ENCODE peak calls at places on chromosomes 5 and 9, in four cellular contexts. B, Q, Z and D are unnamed samples.

GRCh38 chr9:128428644-128429504 is 8.2 kb downstream of the CERCAM start:
- DNase-seq in B (no peak), Q (no peak), Z (no peak), D (peak; percentile 88)

GRCh38 chr9:89919171-89919681 is 314.4 kb downstream of the GADD45G start:
- DNase-seq in B (peak; percentile 12), Q (peak; percentile 6), Z (peak; percentile 49), D (peak; percentile 7)

GRCh38 chr5:140108093-140109049 is 5.5 kb upstream of the PURA start:
- DNase-seq in B (no peak), Q (no peak), Z (no peak), D (peak; percentile 54)

GRCh38 chr9:20117985-20118384 is 329.1 kb upstream of the SLC24A2 start:
- DNase-seq in B (no peak), Q (no peak), Z (no peak), D (no peak)

GRCh38 chr5:151449288-151449687 is 1.9 kb downstream of the SLC36A1 start:
- DNase-seq in B (no peak), Q (no peak), Z (no peak), D (no peak)

GRCh38 chr9:16106211-16106610 is 553.4 kb downstream of the CCDC171 start:
- DNase-seq in B (no peak), Q (no peak), Z (no peak), D (no peak)

GRCh38 chr5:129459485-129460120 is 495 bp upstream of the ADAMTS19 start:
- DNase-seq in B (no peak), Q (no peak), Z (no peak), D (no peak)

GRCh38 chr5:143887302-143887638 is 75.3 kb downstream of the HMHB1 start:
- DNase-seq in B (no peak), Q (no peak), Z (no peak), D (no peak)

GRCh38 chr9:135077497-135078200 is 9.8 kb upstream of the OLFM1 start:
- DNase-seq in B (no peak), Q (no peak), Z (no peak), D (peak; percentile 31)

GRCh38 chr9:127783111-127783621 is 2.7 kb upstream of the CDK9 start:
- DNase-seq in B (peak; percentile 73), Q (no peak), Z (no peak), D (no peak)

GRCh38 chr9:19464764-19465570 is 56.2 kb downstream of the ACER2 start:
- DNase-seq in B (no peak), Q (peak; percentile 73), Z (peak; percentile 51), D (peak; percentile 83)

GRCh38 chr5:657570-657969 is 35.6 kb downstream of the TPPP start:
- DNase-seq in B (no peak), Q (no peak), Z (no peak), D (peak; percentile 88)

GRCh38 chr5:1815071-1815786 is 14.0 kb downstream of the NDUFS6 start:
- DNase-seq in B (no peak), Q (no peak), Z (no peak), D (no peak)

GRCh38 chr5:5683174-5683573 is 260.7 kb downstream of the ICE1 start:
- DNase-seq in B (no peak), Q (no peak), Z (no peak), D (no peak)

GRCh38 chr9:72650206-72650605 is 128.8 kb downstream of the TMC1 start:
- DNase-seq in B (no peak), Q (no peak), Z (no peak), D (no peak)

GRCh38 chr5:42059778-42060464 is 134.8 kb downstream of the FBXO4 start:
- DNase-seq in B (no peak), Q (no peak), Z (no peak), D (no peak)

GRCh38 chr5:93364386-93364785 is 216.6 kb downstream of the NR2F1-AS1 start:
- DNase-seq in B (no peak), Q (no peak), Z (no peak), D (no peak)

GRCh38 chr5:35233601-35234000 is 3.3 kb upstream of the PRLR start:
- DNase-seq in B (no peak), Q (no peak), Z (no peak), D (no peak)

GRCh38 chr9:93646640-93647178 is 70.3 kb downstream of the PHF2 start:
- DNase-seq in B (no peak), Q (no peak), Z (no peak), D (no peak)

DNA sequence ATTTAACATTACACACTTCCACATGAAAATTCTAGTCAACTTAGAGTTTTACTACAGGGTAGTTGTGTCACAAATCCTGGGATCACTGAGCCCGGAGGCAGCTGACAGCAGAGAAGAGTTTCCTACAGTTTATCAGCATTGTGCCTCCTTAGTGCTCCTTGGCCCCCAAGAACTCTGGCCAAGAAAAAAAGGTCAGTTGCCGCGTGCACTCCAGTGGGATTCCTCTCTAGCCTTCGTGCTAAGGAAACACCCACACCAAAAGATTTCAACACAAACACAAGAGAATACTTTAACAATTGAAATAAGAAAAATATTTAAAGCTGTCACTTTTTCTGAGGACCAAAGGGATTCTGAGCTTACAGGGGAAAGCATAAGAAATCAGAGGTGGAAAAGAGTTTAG is 606.6 kb downstream of the RAB3C start:
- DNase-seq in B (no peak), Q (no peak), Z (no peak), D (no peak)
- TF ChIP-seq BRCA1 in B (no peak), Q (no peak), Z (no peak), D (no peak)

DNA sequence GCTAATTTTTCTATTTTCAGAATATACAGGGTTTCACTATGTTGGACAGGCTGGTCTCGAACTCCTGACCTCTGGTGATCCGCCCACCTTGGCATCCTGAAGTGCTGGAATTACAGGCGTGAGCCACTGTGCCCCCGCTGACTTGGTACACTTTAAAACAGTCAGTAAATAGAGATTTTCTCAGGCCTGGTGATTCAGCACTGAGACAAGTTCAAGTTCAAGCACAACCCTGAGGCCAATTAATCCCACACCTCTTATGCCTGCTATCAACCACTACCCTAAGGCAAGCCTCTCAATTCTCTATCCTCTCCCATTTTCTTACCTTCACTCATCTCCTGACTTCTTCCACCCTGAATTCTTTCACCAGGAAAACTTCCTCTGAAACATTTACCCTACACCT is 18.9 kb downstream of the MUSK start:
- DNase-seq in B (no peak), Q (no peak), Z (no peak), D (no peak)
- TF ChIP-seq BRCA1 in B (no peak), Q (no peak), Z (no peak), D (no peak)

GRCh38 chr5:127741412-127741811 is 38.2 kb downstream of the CCDC192 start:
- DNase-seq in B (no peak), Q (no peak), Z (no peak), D (no peak)

GRCh38 chr5:127746756-127747155 is 43.6 kb downstream of the CCDC192 start:
- DNase-seq in B (no peak), Q (no peak), Z (no peak), D (no peak)
- TF ChIP-seq BRCA1 in B (no peak), Q (no peak), Z (no peak), D (no peak)

GRCh38 chr9:125639057-125639456 is 68.0 kb downstream of the MAPKAP1 start:
- DNase-seq in B (no peak), Q (no peak), Z (no peak), D (no peak)

GRCh38 chr9:125635888-125636287 is 71.1 kb downstream of the MAPKAP1 start:
- DNase-seq in B (no peak), Q (peak; percentile 12), Z (no peak), D (no peak)

GRCh38 chr9:125638239-125638638 is 68.8 kb downstream of the MAPKAP1 start:
- DNase-seq in B (no peak), Q (no peak), Z (no peak), D (no peak)

GRCh38 chr9:125637264-125637663 is 69.7 kb downstream of the MAPKAP1 start:
- DNase-seq in B (no peak), Q (no peak), Z (no peak), D (no peak)

GRCh38 chr9:125638646-125639045 is 68.4 kb downstream of the MAPKAP1 start:
- DNase-seq in B (no peak), Q (no peak), Z (no peak), D (no peak)
- TF ChIP-seq BRCA1 in B (no peak), Q (no peak), Z (no peak), D (no peak)

GRCh38 chr5:82255844-82256243 is 22.3 kb downstream of the RPS23 start:
- DNase-seq in B (no peak), Q (no peak), Z (no peak), D (no peak)

GRCh38 chr5:82257729-82258128 is 20.4 kb downstream of the RPS23 start:
- DNase-seq in B (no peak), Q (no peak), Z (no peak), D (no peak)

GRCh38 chr5:82265052-82265451 is 13.1 kb downstream of the RPS23 start:
- DNase-seq in B (no peak), Q (no peak), Z (no peak), D (no peak)

GRCh38 chr5:82257247-82257646 is 20.9 kb downstream of the RPS23 start:
- DNase-seq in B (no peak), Q (no peak), Z (no peak), D (no peak)

GRCh38 chr5:82259172-82259800 is 18.9 kb downstream of the RPS23 start:
- DNase-seq in B (no peak), Q (no peak), Z (no peak), D (no peak)
- TF ChIP-seq BRCA1 in B (no peak), Q (no peak), Z (no peak), D (no peak)

GRCh38 chr5:12017037-12017436 is 112.8 kb upstream of the CTNND2 start:
- DNase-seq in B (no peak), Q (no peak), Z (no peak), D (no peak)
- TF ChIP-seq BRCA1 in B (no peak), Q (no peak), Z (no peak), D (no peak)

DNA sequence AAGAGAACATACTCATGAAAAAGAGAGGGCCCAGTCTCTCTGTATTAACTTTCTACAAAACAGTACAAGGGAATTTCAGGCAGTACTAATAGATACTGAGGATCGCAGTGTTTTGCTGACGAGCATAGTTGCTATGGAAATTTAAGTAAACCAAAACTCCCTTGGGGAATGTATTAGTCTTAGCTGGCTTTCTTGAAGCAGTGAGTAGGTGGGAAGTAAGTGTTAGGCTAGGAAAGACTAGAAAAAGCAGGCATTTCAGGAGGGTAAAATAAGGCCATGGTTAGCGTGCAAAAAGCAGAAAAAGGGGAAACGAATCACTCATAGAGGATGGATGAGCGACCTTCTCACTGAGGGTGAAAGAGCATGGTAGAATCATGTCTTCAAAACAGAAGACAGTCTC is 84.3 kb upstream of the ACTBL2 start:
- DNase-seq in B (no peak), Q (no peak), Z (no peak), D (no peak)
- TF ChIP-seq BRCA1 in B (no peak), Q (no peak), Z (no peak), D (no peak)

DNA sequence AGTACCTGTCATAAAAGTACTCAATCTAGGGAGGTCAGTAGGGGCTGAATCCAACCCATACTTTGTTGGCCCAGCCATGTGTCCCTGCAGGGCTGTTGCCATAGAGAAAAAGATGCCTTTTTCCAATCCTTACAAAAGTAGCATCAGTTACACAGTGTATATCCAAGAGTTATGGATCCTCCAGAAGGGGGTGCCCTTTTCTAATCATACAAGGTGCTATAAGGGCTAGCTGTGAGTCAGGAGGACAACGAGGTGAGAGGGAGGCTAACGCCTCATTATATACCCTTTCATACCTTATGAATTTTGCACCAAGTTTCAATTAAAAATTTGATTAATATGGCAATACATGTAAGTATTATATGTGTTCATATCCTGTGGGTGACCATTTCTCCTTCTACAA is 4.8 kb downstream of the KIAA0825 start:
- DNase-seq in B (no peak), Q (peak; percentile 45), Z (no peak), D (peak; percentile 16)
- TF ChIP-seq BRCA1 in B (no peak), Q (no peak), Z (no peak), D (no peak)

DNA sequence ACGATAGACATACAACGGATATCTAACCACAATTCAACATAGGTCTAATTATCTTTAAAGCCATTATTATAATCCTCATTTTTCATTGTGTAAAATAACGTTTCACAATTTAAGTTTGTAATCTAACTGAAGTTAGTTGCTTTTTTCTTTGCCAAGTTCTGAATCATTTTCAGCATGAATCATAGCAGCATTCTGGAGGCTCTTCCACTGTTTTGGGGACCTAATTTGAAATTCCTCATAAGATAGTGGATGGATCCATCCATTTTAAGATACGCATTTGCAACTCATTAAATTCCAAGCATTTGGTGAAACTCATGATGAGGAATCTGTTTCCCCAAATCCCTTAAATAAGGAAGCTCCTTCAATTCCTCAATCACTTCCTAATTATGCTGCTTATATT is 447.1 kb upstream of the CDH10 start:
- DNase-seq in B (no peak), Q (no peak), Z (no peak), D (no peak)
- TF ChIP-seq BRCA1 in B (no peak), Q (no peak), Z (no peak), D (no peak)